ENCODE peak calls at places on chromosomes 12 and 14, in nine cellular contexts. One of them, this sample, is unnamed.

GRCh38 chr12:46342562-46343033 is 30.0 kb downstream of the SLC38A2 start:
- DNase-seq in CD4-positive, alpha-beta T cell: no peak
- DNase-seq in gastrocnemius medialis: no peak
- DNase-seq in cardiac fibroblast: peak; percentile 58
- DNase-seq in PC-9: peak; percentile 34
- DNase-seq in stomach: peak; percentile 67
- DNase-seq in IMR-90: peak; percentile 63
- DNase-seq in left ventricle myocardium inferior: no peak
- DNase-seq in neural crest cell: no peak
- DNase-seq in this sample: peak; percentile 6

GRCh38 chr14:104982548-104983230 is 2.9 kb upstream of the CLBA1 start:
- DNase-seq in CD4-positive, alpha-beta T cell: no peak
- DNase-seq in gastrocnemius medialis: no peak
- DNase-seq in cardiac fibroblast: no peak
- DNase-seq in PC-9: no peak
- DNase-seq in stomach: no peak
- DNase-seq in IMR-90: no peak
- DNase-seq in left ventricle myocardium inferior: no peak
- DNase-seq in neural crest cell: no peak
- DNase-seq in this sample: no peak

GRCh38 chr14:78157855-78158436 is 12.2 kb upstream of the NRXN3 start:
- DNase-seq in CD4-positive, alpha-beta T cell: no peak
- DNase-seq in gastrocnemius medialis: no peak
- DNase-seq in cardiac fibroblast: peak; percentile 9
- DNase-seq in PC-9: no peak
- DNase-seq in stomach: peak; percentile 28
- DNase-seq in IMR-90: peak; percentile 1
- DNase-seq in left ventricle myocardium inferior: no peak
- DNase-seq in neural crest cell: peak; percentile 40
- DNase-seq in this sample: peak; percentile 84

GRCh38 chr12:89183985-89184435 is 168.3 kb downstream of the DUSP6 start:
- DNase-seq in CD4-positive, alpha-beta T cell: no peak
- DNase-seq in gastrocnemius medialis: peak; percentile 48
- DNase-seq in cardiac fibroblast: peak; percentile 95
- DNase-seq in PC-9: peak; percentile 46
- DNase-seq in stomach: no peak
- DNase-seq in IMR-90: peak; percentile 72
- DNase-seq in left ventricle myocardium inferior: peak; percentile 41
- DNase-seq in neural crest cell: no peak
- DNase-seq in this sample: no peak

GRCh38 chr12:79455314-79455713 is 235.4 kb downstream of the PAWR start:
- DNase-seq in CD4-positive, alpha-beta T cell: no peak
- DNase-seq in gastrocnemius medialis: no peak
- DNase-seq in cardiac fibroblast: peak; percentile 38
- DNase-seq in PC-9: no peak
- DNase-seq in stomach: no peak
- DNase-seq in IMR-90: peak; percentile 22
- DNase-seq in left ventricle myocardium inferior: no peak
- DNase-seq in neural crest cell: no peak
- DNase-seq in this sample: no peak

GRCh38 chr12:121799175-121799841 is 4.5 kb upstream of the SETD1B start:
- DNase-seq in CD4-positive, alpha-beta T cell: peak; percentile 58
- DNase-seq in gastrocnemius medialis: peak; percentile 92
- DNase-seq in cardiac fibroblast: peak; percentile 82
- DNase-seq in PC-9: peak; percentile 78
- DNase-seq in stomach: peak; percentile 61
- DNase-seq in IMR-90: peak; percentile 85
- DNase-seq in left ventricle myocardium inferior: peak; percentile 78
- DNase-seq in neural crest cell: no peak
- DNase-seq in this sample: peak; percentile 57

GRCh38 chr12:122097641-122098364 is 19.2 kb downstream of the MLXIP start:
- DNase-seq in CD4-positive, alpha-beta T cell: no peak
- DNase-seq in gastrocnemius medialis: no peak
- DNase-seq in cardiac fibroblast: peak; percentile 40
- DNase-seq in PC-9: peak; percentile 89
- DNase-seq in stomach: peak; percentile 94
- DNase-seq in IMR-90: peak; percentile 44
- DNase-seq in left ventricle myocardium inferior: peak; percentile 60
- DNase-seq in neural crest cell: no peak
- DNase-seq in this sample: no peak

GRCh38 chr14:40417777-40418401 is 985.7 kb upstream of the FBXO33 start:
- DNase-seq in CD4-positive, alpha-beta T cell: no peak
- DNase-seq in gastrocnemius medialis: no peak
- DNase-seq in cardiac fibroblast: peak; percentile 6
- DNase-seq in PC-9: no peak
- DNase-seq in stomach: peak; percentile 25
- DNase-seq in IMR-90: no peak
- DNase-seq in left ventricle myocardium inferior: no peak
- DNase-seq in neural crest cell: peak; percentile 24
- DNase-seq in this sample: peak; percentile 40

GRCh38 chr12:67045650-67046049 is 223.5 kb upstream of the CAND1 start:
- DNase-seq in CD4-positive, alpha-beta T cell: no peak
- DNase-seq in gastrocnemius medialis: no peak
- DNase-seq in cardiac fibroblast: no peak
- DNase-seq in PC-9: no peak
- DNase-seq in stomach: no peak
- DNase-seq in IMR-90: no peak
- DNase-seq in left ventricle myocardium inferior: no peak
- DNase-seq in neural crest cell: no peak
- DNase-seq in this sample: no peak

GRCh38 chr14:103611215-103611614 is 17.8 kb upstream of the KLC1 start:
- DNase-seq in CD4-positive, alpha-beta T cell: no peak
- DNase-seq in gastrocnemius medialis: no peak
- DNase-seq in cardiac fibroblast: no peak
- DNase-seq in PC-9: no peak
- DNase-seq in stomach: no peak
- DNase-seq in IMR-90: no peak
- DNase-seq in left ventricle myocardium inferior: no peak
- DNase-seq in neural crest cell: no peak
- DNase-seq in this sample: no peak

GRCh38 chr14:103604620-103605019 is 24.4 kb upstream of the KLC1 start:
- DNase-seq in CD4-positive, alpha-beta T cell: no peak
- DNase-seq in gastrocnemius medialis: no peak
- DNase-seq in cardiac fibroblast: no peak
- DNase-seq in PC-9: no peak
- DNase-seq in stomach: no peak
- DNase-seq in IMR-90: no peak
- DNase-seq in left ventricle myocardium inferior: no peak
- DNase-seq in neural crest cell: no peak
- DNase-seq in this sample: no peak

GRCh38 chr14:103607822-103608221 is 21.2 kb upstream of the KLC1 start:
- DNase-seq in CD4-positive, alpha-beta T cell: no peak
- DNase-seq in gastrocnemius medialis: no peak
- DNase-seq in cardiac fibroblast: no peak
- DNase-seq in PC-9: no peak
- DNase-seq in stomach: no peak
- DNase-seq in IMR-90: no peak
- DNase-seq in left ventricle myocardium inferior: no peak
- DNase-seq in neural crest cell: no peak
- DNase-seq in this sample: no peak

DNA sequence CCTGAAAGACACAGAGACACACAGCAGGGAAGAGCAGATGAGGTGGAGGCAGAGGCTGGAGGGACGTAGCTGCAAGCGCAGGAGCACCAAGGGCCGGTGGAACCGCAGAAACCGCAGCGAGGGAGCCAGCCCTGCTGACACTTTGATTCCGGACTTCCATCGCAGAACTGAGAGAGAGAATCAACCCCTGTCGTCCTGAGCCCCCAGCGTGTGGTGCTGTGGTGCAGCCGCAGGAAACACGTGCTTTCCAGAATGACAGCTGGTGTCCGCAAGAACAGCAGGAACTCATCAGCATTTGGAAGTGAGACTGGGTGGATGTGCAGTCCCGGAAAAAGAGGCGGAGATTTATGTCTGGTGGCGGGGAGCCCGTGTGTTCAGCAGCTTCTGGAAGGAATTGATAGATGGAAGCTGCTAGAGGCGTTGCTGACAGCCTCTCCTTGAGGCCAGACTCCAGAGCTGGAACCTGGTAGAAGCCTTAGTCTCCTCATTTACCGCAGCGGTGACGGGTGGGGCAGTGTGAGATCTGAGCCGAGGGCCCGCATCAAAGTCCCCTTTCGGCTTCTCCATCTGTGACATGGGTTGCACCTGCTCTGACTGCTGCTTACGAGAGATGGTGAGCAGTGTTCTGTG is 21.9 kb upstream of the KLC1 start:
- DNase-seq in CD4-positive, alpha-beta T cell: peak; percentile 40
- DNase-seq in gastrocnemius medialis: peak; percentile 70
- DNase-seq in cardiac fibroblast: peak; percentile 79
- DNase-seq in PC-9: no peak
- DNase-seq in stomach: peak; percentile 52
- DNase-seq in IMR-90: peak; percentile 92
- DNase-seq in left ventricle myocardium inferior: peak; percentile 80
- DNase-seq in neural crest cell: peak; percentile 29
- DNase-seq in this sample: peak; percentile 24
- TF ChIP-seq CTCF in CD4-positive, alpha-beta T cell: peak; percentile 26
- TF ChIP-seq CTCF in gastrocnemius medialis: no peak
- TF ChIP-seq CTCF in cardiac fibroblast: peak; percentile 22
- TF ChIP-seq CTCF in PC-9: no peak
- TF ChIP-seq CTCF in stomach: no peak
- TF ChIP-seq CTCF in IMR-90: peak; percentile 37
- TF ChIP-seq CTCF in left ventricle myocardium inferior: peak; percentile 50
- TF ChIP-seq CTCF in neural crest cell: no peak
- TF ChIP-seq CTCF in this sample: no peak

GRCh38 chr12:115255257-115255656 is 571.3 kb upstream of the TBX3 start:
- DNase-seq in CD4-positive, alpha-beta T cell: no peak
- DNase-seq in gastrocnemius medialis: no peak
- DNase-seq in cardiac fibroblast: no peak
- DNase-seq in PC-9: no peak
- DNase-seq in stomach: no peak
- DNase-seq in IMR-90: no peak
- DNase-seq in left ventricle myocardium inferior: no peak
- DNase-seq in neural crest cell: no peak
- DNase-seq in this sample: no peak

GRCh38 chr12:115255962-115256361 is 572.0 kb upstream of the TBX3 start:
- DNase-seq in CD4-positive, alpha-beta T cell: no peak
- DNase-seq in gastrocnemius medialis: no peak
- DNase-seq in cardiac fibroblast: no peak
- DNase-seq in PC-9: no peak
- DNase-seq in stomach: no peak
- DNase-seq in IMR-90: no peak
- DNase-seq in left ventricle myocardium inferior: no peak
- DNase-seq in neural crest cell: no peak
- DNase-seq in this sample: no peak

GRCh38 chr12:115249878-115250277 is 565.9 kb upstream of the TBX3 start:
- DNase-seq in CD4-positive, alpha-beta T cell: no peak
- DNase-seq in gastrocnemius medialis: no peak
- DNase-seq in cardiac fibroblast: no peak
- DNase-seq in PC-9: no peak
- DNase-seq in stomach: no peak
- DNase-seq in IMR-90: no peak
- DNase-seq in left ventricle myocardium inferior: no peak
- DNase-seq in neural crest cell: no peak
- DNase-seq in this sample: no peak

GRCh38 chr12:115253049-115253448 is 569.1 kb upstream of the TBX3 start:
- DNase-seq in CD4-positive, alpha-beta T cell: no peak
- DNase-seq in gastrocnemius medialis: no peak
- DNase-seq in cardiac fibroblast: no peak
- DNase-seq in PC-9: no peak
- DNase-seq in stomach: no peak
- DNase-seq in IMR-90: no peak
- DNase-seq in left ventricle myocardium inferior: no peak
- DNase-seq in neural crest cell: no peak
- DNase-seq in this sample: no peak

GRCh38 chr12:115251727-115252126 is 567.8 kb upstream of the TBX3 start:
- DNase-seq in CD4-positive, alpha-beta T cell: no peak
- DNase-seq in gastrocnemius medialis: no peak
- DNase-seq in cardiac fibroblast: no peak
- DNase-seq in PC-9: no peak
- DNase-seq in stomach: no peak
- DNase-seq in IMR-90: no peak
- DNase-seq in left ventricle myocardium inferior: no peak
- DNase-seq in neural crest cell: no peak
- DNase-seq in this sample: no peak
- TF ChIP-seq CTCF in CD4-positive, alpha-beta T cell: no peak
- TF ChIP-seq CTCF in gastrocnemius medialis: no peak
- TF ChIP-seq CTCF in cardiac fibroblast: no peak
- TF ChIP-seq CTCF in PC-9: no peak
- TF ChIP-seq CTCF in stomach: no peak
- TF ChIP-seq CTCF in IMR-90: no peak
- TF ChIP-seq CTCF in left ventricle myocardium inferior: no peak
- TF ChIP-seq CTCF in neural crest cell: no peak
- TF ChIP-seq CTCF in this sample: no peak

DNA sequence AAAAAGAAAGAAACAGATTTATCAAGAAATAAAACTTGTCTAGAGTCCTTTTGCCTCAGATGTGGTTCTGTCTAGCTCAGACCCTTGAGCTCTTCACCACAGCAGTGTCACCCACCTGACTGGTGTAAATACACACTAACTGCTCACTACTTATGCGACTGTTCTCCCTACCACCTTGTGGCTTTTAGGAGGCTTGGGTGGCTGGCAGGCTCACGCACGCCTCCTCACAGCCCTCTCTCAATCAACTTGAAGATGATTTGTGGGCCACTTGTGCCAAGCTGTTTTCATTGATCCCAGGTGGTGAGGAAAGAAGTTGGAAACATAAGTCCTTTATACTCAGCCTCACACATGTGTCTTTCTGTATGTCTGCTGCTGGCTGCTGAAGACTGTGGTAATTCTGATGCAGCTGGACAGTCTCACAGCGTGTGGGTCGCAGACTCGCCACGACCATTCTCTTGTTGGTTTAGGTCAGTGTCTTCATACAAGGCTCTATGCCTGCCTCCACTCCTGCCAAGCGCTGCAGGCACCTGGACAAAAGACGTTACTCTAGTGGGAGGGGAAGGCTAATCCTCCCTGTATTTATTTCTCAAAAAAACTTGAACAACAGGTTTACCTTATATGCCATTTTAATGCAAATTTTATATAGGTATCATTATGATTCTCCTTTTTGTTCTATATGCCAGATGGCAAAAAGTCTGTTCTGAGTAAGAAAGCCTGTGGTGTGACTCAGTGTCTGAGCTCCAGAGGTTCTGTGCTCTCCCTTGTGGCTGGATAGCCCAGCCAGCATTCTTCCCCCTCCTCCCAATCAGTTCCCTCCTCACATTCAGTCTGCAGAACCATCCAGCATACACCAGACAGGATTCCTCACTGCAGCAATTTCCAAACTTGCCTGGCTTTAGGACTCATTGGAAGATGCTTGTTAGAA is 115.5 kb downstream of the DIP2B start:
- DNase-seq in CD4-positive, alpha-beta T cell: no peak
- DNase-seq in gastrocnemius medialis: no peak
- DNase-seq in cardiac fibroblast: peak; percentile 89
- DNase-seq in PC-9: peak; percentile 68
- DNase-seq in stomach: no peak
- DNase-seq in IMR-90: peak; percentile 95
- DNase-seq in left ventricle myocardium inferior: no peak
- DNase-seq in neural crest cell: no peak
- DNase-seq in this sample: peak; percentile 6
- TF ChIP-seq CTCF in CD4-positive, alpha-beta T cell: no peak
- TF ChIP-seq CTCF in gastrocnemius medialis: no peak
- TF ChIP-seq CTCF in cardiac fibroblast: no peak
- TF ChIP-seq CTCF in PC-9: no peak
- TF ChIP-seq CTCF in stomach: no peak
- TF ChIP-seq CTCF in IMR-90: peak; percentile 17
- TF ChIP-seq CTCF in left ventricle myocardium inferior: no peak
- TF ChIP-seq CTCF in neural crest cell: no peak
- TF ChIP-seq CTCF in this sample: no peak

DNA sequence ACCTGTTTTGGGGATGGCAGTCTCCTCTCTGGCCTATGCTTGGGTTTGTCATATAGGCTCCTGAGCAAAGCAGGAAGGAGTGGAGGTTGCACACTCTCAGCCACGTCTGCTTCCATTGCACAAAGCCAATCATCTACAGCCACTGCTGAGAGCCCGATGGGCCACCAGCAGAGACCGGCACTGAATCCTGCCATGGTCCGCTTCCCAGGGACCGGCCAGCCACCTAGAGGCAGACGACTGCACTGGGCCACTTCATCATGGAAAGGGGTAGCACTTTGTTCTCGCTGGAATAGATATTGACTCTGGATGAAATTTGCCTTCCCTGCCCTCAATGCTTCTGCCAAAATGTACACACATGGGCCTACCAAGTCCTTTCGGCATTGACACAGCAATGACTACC is 22.3 kb downstream of the DLK1 start:
- DNase-seq in CD4-positive, alpha-beta T cell: no peak
- DNase-seq in gastrocnemius medialis: no peak
- DNase-seq in cardiac fibroblast: no peak
- DNase-seq in PC-9: no peak
- DNase-seq in stomach: no peak
- DNase-seq in IMR-90: no peak
- DNase-seq in left ventricle myocardium inferior: no peak
- DNase-seq in neural crest cell: no peak
- DNase-seq in this sample: no peak
- TF ChIP-seq CTCF in CD4-positive, alpha-beta T cell: no peak
- TF ChIP-seq CTCF in gastrocnemius medialis: no peak
- TF ChIP-seq CTCF in cardiac fibroblast: no peak
- TF ChIP-seq CTCF in PC-9: no peak
- TF ChIP-seq CTCF in stomach: no peak
- TF ChIP-seq CTCF in IMR-90: no peak
- TF ChIP-seq CTCF in left ventricle myocardium inferior: no peak
- TF ChIP-seq CTCF in neural crest cell: no peak
- TF ChIP-seq CTCF in this sample: no peak

This sample was measured in nephron progenitor cell.